ENCODE peak calls at places on chromosomes 7 and 10, in ten cellular contexts. D is GM12891; Y is frontal cortex; Q is effector CD8-positive, alpha-beta T cell; X is glutamatergic neuron; J is activated CD8-positive, alpha-beta T cell treated with anti-CD3 and anti-CD28 coated beads for 36 hours; E is PC-3; H is fibroblast of the aortic adventitia; R is stimulated activated CD4-positive, alpha-beta T cell treated with anti-CD3 and anti-CD28 coated beads, Interleukin-1b, Interleukin-23, amount 100 ng/mL, for 1 hour; A is NCI-H1092. W is an unnamed sample.

GRCh38 chr10:102241444-102242117 is at the start of gene PITX3:
- DNase-seq in D (peak), Y (peak), Q (peak), X (peak), J (peak), E (peak), H (peak), R (peak), A (peak), W (peak)

GRCh38 chr7:106269263-106269961 is 15.4 kb downstream of the NAMPT start:
- DNase-seq in D (no peak), Y (no peak), Q (no peak), X (no peak), J (no peak), E (no peak), H (no peak), R (no peak), A (no peak), W (no peak)

GRCh38 chr10:131972474-131973071 is 9.2 kb downstream of the BNIP3 start:
- DNase-seq in D (no peak), Y (peak), Q (peak), X (no peak), J (peak), E (no peak), H (peak), R (no peak), A (no peak), W (peak)

GRCh38 chr10:118800920-118801319 is 46.1 kb upstream of the CACUL1 start:
- DNase-seq in D (no peak), Y (no peak), Q (no peak), X (no peak), J (peak), E (peak), H (no peak), R (no peak), A (no peak), W (peak)

GRCh38 chr10:32932330-32932729 is 25.7 kb downstream of the ITGB1 start:
- DNase-seq in D (no peak), Y (no peak), Q (no peak), X (no peak), J (no peak), E (no peak), H (no peak), R (no peak), A (no peak), W (no peak)

GRCh38 chr7:101128040-101128834 is 1.3 kb downstream of the SERPINE1 start:
- DNase-seq in D (no peak), Y (no peak), Q (no peak), X (no peak), J (no peak), E (peak), H (peak), R (no peak), A (no peak), W (no peak)

GRCh38 chr7:127822822-127823508 is 171.0 kb downstream of the SND1 start:
- DNase-seq in D (no peak), Y (no peak), Q (no peak), X (no peak), J (no peak), E (peak), H (no peak), R (no peak), A (no peak), W (no peak)

GRCh38 chr7:2938514-2939192 is 94.5 kb upstream of the GNA12 start:
- DNase-seq in D (no peak), Y (no peak), Q (no peak), X (no peak), J (no peak), E (no peak), H (no peak), R (no peak), A (no peak), W (no peak)

GRCh38 chr10:14560274-14560673 is 214.4 kb downstream of the FAM107B start:
- DNase-seq in D (no peak), Y (no peak), Q (no peak), X (peak), J (peak), E (peak), H (peak), R (no peak), A (no peak), W (peak)

GRCh38 chr10:58932821-58933314 is 243.6 kb upstream of the PHYHIPL start:
- DNase-seq in D (no peak), Y (no peak), Q (no peak), X (no peak), J (no peak), E (peak), H (peak), R (no peak), A (no peak), W (no peak)

GRCh38 chr7:91683823-91684222 is 196.7 kb downstream of the MTERF1 start:
- DNase-seq in D (no peak), Y (no peak), Q (no peak), X (no peak), J (no peak), E (no peak), H (peak), R (no peak), A (no peak), W (no peak)

GRCh38 chr7:51869452-51869851 is 552.8 kb upstream of the COBL start:
- DNase-seq in D (no peak), Y (no peak), Q (no peak), X (no peak), J (no peak), E (no peak), H (no peak), R (no peak), A (no peak), W (no peak)

GRCh38 chr10:129511086-129511485 is 44.0 kb downstream of the MGMT start:
- DNase-seq in D (no peak), Y (no peak), Q (no peak), X (no peak), J (no peak), E (no peak), H (no peak), R (no peak), A (no peak), W (no peak)

GRCh38 chr10:27285093-27285492 is 44.5 kb upstream of the ACBD5 start:
- DNase-seq in D (no peak), Y (no peak), Q (peak), X (no peak), J (peak), E (peak), H (peak), R (no peak), A (no peak), W (peak)

GRCh38 chr10:35913628-35914027 is 271.5 kb upstream of the FZD8 start:
- DNase-seq in D (no peak), Y (no peak), Q (no peak), X (no peak), J (no peak), E (peak), H (peak), R (no peak), A (no peak), W (no peak)

GRCh38 chr7:46539892-46540483 is 618.9 kb upstream of the IGFBP3 start:
- DNase-seq in D (no peak), Y (no peak), Q (no peak), X (no peak), J (no peak), E (no peak), H (no peak), R (no peak), A (no peak), W (no peak)

GRCh38 chr7:108310351-108310750 is 145.9 kb downstream of the NRCAM start:
- DNase-seq in D (no peak), Y (no peak), Q (no peak), X (no peak), J (no peak), E (no peak), H (peak), R (no peak), A (no peak), W (no peak)

GRCh38 chr7:117278040-117278439 is 44.8 kb downstream of the WNT2 start:
- DNase-seq in D (no peak), Y (no peak), Q (no peak), X (no peak), J (no peak), E (no peak), H (no peak), R (no peak), A (no peak), W (no peak)

GRCh38 chr7:77855371-77856083 is 57.0 kb downstream of the PHTF2 start:
- DNase-seq in D (no peak), Y (no peak), Q (no peak), X (no peak), J (no peak), E (no peak), H (peak), R (no peak), A (no peak), W (no peak)

GRCh38 chr10:134743-135600 is at the start of gene ZMYND11:
- DNase-seq in D (peak), Y (peak), Q (peak), X (peak), J (peak), E (peak), H (peak), R (no peak), A (no peak), W (peak)

GRCh38 chr10:49608925-49609282 is 1.2 kb upstream of the SLC18A3 start:
- DNase-seq in D (no peak), Y (no peak), Q (no peak), X (peak), J (no peak), E (no peak), H (no peak), R (no peak), A (no peak), W (no peak)

GRCh38 chr10:61793760-61794713 is 107.5 kb upstream of the ARID5B start:
- DNase-seq in D (no peak), Y (no peak), Q (no peak), X (no peak), J (no peak), E (peak), H (peak), R (no peak), A (peak), W (peak)

GRCh38 chr7:103592187-103592586 is 146.2 kb upstream of the SLC26A5 start:
- DNase-seq in D (no peak), Y (no peak), Q (no peak), X (no peak), J (no peak), E (no peak), H (no peak), R (no peak), A (no peak), W (no peak)

GRCh38 chr10:71728218-71728737 is 8.7 kb upstream of the C10orf105 start:
- DNase-seq in D (no peak), Y (no peak), Q (no peak), X (no peak), J (no peak), E (no peak), H (no peak), R (no peak), A (no peak), W (no peak)

GRCh38 chr7:23598321-23598720 is 1.1 kb downstream of the CCDC126 start:
- DNase-seq in D (no peak), Y (no peak), Q (no peak), X (no peak), J (no peak), E (peak), H (no peak), R (no peak), A (no peak), W (no peak)

GRCh38 chr7:44163591-44163990 is 22.5 kb upstream of the MYL7 start:
- DNase-seq in D (no peak), Y (no peak), Q (no peak), X (no peak), J (no peak), E (peak), H (peak), R (no peak), A (no peak), W (peak)

GRCh38 chr7:30163231-30163894 is 28.6 kb downstream of the MTURN start:
- DNase-seq in D (no peak), Y (no peak), Q (no peak), X (no peak), J (peak), E (no peak), H (no peak), R (no peak), A (peak), W (no peak)

GRCh38 chr10:50883624-50884023 is 1.8 kb downstream of the A1CF start:
- DNase-seq in D (no peak), Y (no peak), Q (no peak), X (no peak), J (no peak), E (no peak), H (no peak), R (no peak), A (no peak), W (no peak)

GRCh38 chr10:99742701-99743100 is 10.7 kb downstream of the CUTC start:
- DNase-seq in D (no peak), Y (no peak), Q (no peak), X (no peak), J (no peak), E (peak), H (no peak), R (no peak), A (no peak), W (no peak)

GRCh38 chr10:12720217-12720981 is 281.1 kb downstream of the CCDC3 start:
- DNase-seq in D (no peak), Y (no peak), Q (no peak), X (no peak), J (peak), E (peak), H (peak), R (no peak), A (no peak), W (peak)

GRCh38 chr7:48101880-48102448 is 12.9 kb downstream of the UPP1 start:
- DNase-seq in D (no peak), Y (no peak), Q (no peak), X (no peak), J (peak), E (no peak), H (no peak), R (no peak), A (peak), W (no peak)

GRCh38 chr10:7956508-7956907 is 98.0 kb upstream of the GATA3 start:
- DNase-seq in D (peak), Y (no peak), Q (no peak), X (no peak), J (no peak), E (peak), H (peak), R (no peak), A (no peak), W (peak)

GRCh38 chr10:32995751-32996150 is 37.7 kb upstream of the ITGB1 start:
- DNase-seq in D (no peak), Y (no peak), Q (no peak), X (no peak), J (no peak), E (no peak), H (no peak), R (no peak), A (no peak), W (no peak)